ENCODE peak calls at places on chromosomes 13 and 19, in ten cellular contexts. R, L, P, Y, Q, H, F, B, M and G are unnamed samples.

GRCh38 chr13:40181203-40181845 is 485.1 kb downstream of the FOXO1 start:
- DNase-seq in Q (peak), F (no peak), Y (no peak), R (no peak), H (peak), B (no peak), L (no peak), M (no peak), P (no peak), G (no peak)

GRCh38 chr19:29510701-29511265 is 15.0 kb upstream of the VSTM2B start:
- DNase-seq in P (no peak), Q (no peak), M (no peak), L (no peak), R (no peak), F (no peak), H (no peak), Y (no peak), B (no peak), G (no peak)

GRCh38 chr19:4063369-4064072 is 3.2 kb downstream of the ZBTB7A start:
- DNase-seq in Y (no peak), B (no peak), H (no peak), M (no peak), F (no peak), R (no peak), L (peak), Q (no peak), P (no peak), G (no peak)

GRCh38 chr19:484494-484893 is 11.8 kb upstream of the MADCAM1 start:
- DNase-seq in H (no peak), M (no peak), F (no peak), L (no peak), R (no peak), B (no peak), Q (no peak), Y (no peak), P (no peak), G (no peak)

GRCh38 chr13:47480121-47480520 is 521.0 kb downstream of the SUCLA2 start:
- DNase-seq in B (no peak), Q (peak), H (peak), Y (no peak), M (no peak), L (no peak), F (no peak), R (no peak), P (no peak), G (no peak)

GRCh38 chr13:49625392-49626137 is 2.7 kb upstream of the ARL11 start:
- DNase-seq in Q (peak), L (no peak), F (no peak), R (no peak), Y (no peak), M (no peak), P (no peak), H (no peak), B (peak), G (no peak)

GRCh38 chr13:70668293-70668692 is 560.0 kb upstream of the KLHL1 start:
- DNase-seq in H (no peak), L (no peak), Q (no peak), B (peak), P (no peak), F (no peak), R (no peak), M (no peak), Y (no peak), G (no peak)

GRCh38 chr13:78657699-78658629 is 991 bp downstream of the OBI1 start:
- DNase-seq in H (peak), P (no peak), Q (peak), B (no peak), R (no peak), L (no peak), F (no peak), Y (no peak), M (no peak), G (no peak)

GRCh38 chr19:13985771-13986347 is 20.3 kb downstream of the RFX1 start:
- DNase-seq in Y (no peak), B (no peak), Q (no peak), P (no peak), F (no peak), M (no peak), L (no peak), H (no peak), R (no peak), G (no peak)